ENCODE peak calls at places on chromosomes 5 and 9, in eight cellular contexts. J, A, D, B, O, X, K and T are unnamed samples.

GRCh38 chr9:125538092-125538473 is 168.9 kb downstream of the MAPKAP1 start:
- DNase-seq in A (no peak), B (no peak), X (no peak), J (no peak), K (peak; percentile 30), O (peak; percentile 75), D (no peak), T (peak; percentile 85)

GRCh38 chr5:110258460-110258859 is 468.0 kb downstream of the TMEM232 start:
- DNase-seq in X (no peak), K (no peak), O (no peak), B (no peak), A (no peak), J (no peak), D (no peak), T (no peak)

GRCh38 chr9:78026947-78027346 is 4.7 kb downstream of the GNAQ start:
- DNase-seq in K (no peak), D (no peak), O (no peak), A (no peak), J (no peak), B (no peak), X (no peak), T (no peak)

GRCh38 chr5:2475902-2476301 is 275.6 kb downstream of the IRX2 start:
- DNase-seq in K (no peak), O (no peak), J (no peak), B (no peak), D (no peak), A (no peak), X (no peak), T (no peak)

GRCh38 chr5:153147891-153148623 is 342.4 kb upstream of the GRIA1 start:
- DNase-seq in J (no peak), X (no peak), K (no peak), O (peak; percentile 15), B (no peak), A (peak; percentile 48), D (peak; percentile 1), T (peak; percentile 46)

GRCh38 chr5:169417676-169418075 is 116.7 kb upstream of the SLIT3 start:
- DNase-seq in O (no peak), K (no peak), D (no peak), B (no peak), J (no peak), A (no peak), X (no peak), T (no peak)

GRCh38 chr5:174000078-174000477 is 11.1 kb downstream of the C5orf47 start:
- DNase-seq in J (no peak), O (no peak), D (no peak), B (no peak), K (no peak), X (no peak), A (no peak), T (no peak)

GRCh38 chr5:122704247-122705036 is 70.4 kb upstream of the SNX2 start:
- DNase-seq in B (no peak), X (no peak), K (no peak), D (peak; percentile 11), J (no peak), O (no peak), A (peak; percentile 24), T (peak; percentile 51)

GRCh38 chr9:134376386-134377142 is 50.3 kb downstream of the RXRA start:
- DNase-seq in O (no peak), X (no peak), J (no peak), D (no peak), A (no peak), K (no peak), B (no peak), T (no peak)

GRCh38 chr5:95817430-95817829 is 5.1 kb downstream of the GLRX start:
- DNase-seq in K (no peak), D (peak; percentile 20), X (no peak), B (no peak), J (peak; percentile 60), O (no peak), A (peak; percentile 30), T (peak; percentile 7)